ENCODE peak calls at places on chromosomes 11 and 22, in four cellular contexts. One of them, this sample, is unnamed.

GRCh38 chr11:120773501-120774031 is 250.3 kb upstream of the TBCEL start:
- DNase-seq in HepG2: no peak
- DNase-seq in K562: no peak
- DNase-seq in SK-N-SH: no peak
- DNase-seq in this sample: no peak

GRCh38 chr11:6251120-6251733 is 8.4 kb upstream of the CCKBR start:
- DNase-seq in HepG2: peak
- DNase-seq in K562: peak
- DNase-seq in SK-N-SH: peak
- DNase-seq in this sample: peak

GRCh38 chr11:115980747-115981475 is 476.7 kb upstream of the CADM1 start:
- DNase-seq in HepG2: no peak
- DNase-seq in K562: no peak
- DNase-seq in SK-N-SH: no peak
- DNase-seq in this sample: no peak

GRCh38 chr22:29394931-29395581 is 6.7 kb upstream of the AP1B1 start:
- DNase-seq in HepG2: peak
- DNase-seq in K562: peak
- DNase-seq in SK-N-SH: peak
- DNase-seq in this sample: peak

GRCh38 chr11:80727315-80727714 is 1286.5 kb upstream of the TENM4 start:
- DNase-seq in HepG2: peak
- DNase-seq in K562: no peak
- DNase-seq in SK-N-SH: no peak
- DNase-seq in this sample: peak

GRCh38 chr11:64990222-64990918 is 6.4 kb downstream of the BATF2 start:
- DNase-seq in HepG2: no peak
- DNase-seq in K562: no peak
- DNase-seq in SK-N-SH: no peak
- DNase-seq in this sample: no peak

GRCh38 chr11:107252429-107253161 is 205.0 kb downstream of the CWF19L2 start:
- DNase-seq in HepG2: no peak
- DNase-seq in K562: no peak
- DNase-seq in SK-N-SH: no peak
- DNase-seq in this sample: no peak

GRCh38 chr11:75320046-75320618 is 31.3 kb downstream of the ARRB1 start:
- DNase-seq in HepG2: no peak
- DNase-seq in K562: no peak
- DNase-seq in SK-N-SH: no peak
- DNase-seq in this sample: no peak

GRCh38 chr11:4890279-4890678 is 8.6 kb downstream of the OR51T1 start:
- DNase-seq in HepG2: no peak
- DNase-seq in K562: no peak
- DNase-seq in SK-N-SH: no peak
- DNase-seq in this sample: no peak

GRCh38 chr11:95791385-95792033 is 1.2 kb downstream of the CEP57 start:
- DNase-seq in HepG2: no peak
- DNase-seq in K562: no peak
- DNase-seq in SK-N-SH: no peak
- DNase-seq in this sample: no peak

GRCh38 chr22:43860126-43860525 is 2.2 kb downstream of the SULT4A1 start:
- DNase-seq in HepG2: no peak
- DNase-seq in K562: no peak
- DNase-seq in SK-N-SH: no peak
- DNase-seq in this sample: no peak

GRCh38 chr22:43862882-43863202 is 529 bp upstream of the SULT4A1 start:
- DNase-seq in HepG2: no peak
- DNase-seq in K562: no peak
- DNase-seq in SK-N-SH: no peak
- DNase-seq in this sample: no peak

GRCh38 chr22:43860831-43861230 is 1.5 kb downstream of the SULT4A1 start:
- DNase-seq in HepG2: no peak
- DNase-seq in K562: no peak
- DNase-seq in SK-N-SH: no peak
- DNase-seq in this sample: no peak

GRCh38 chr22:43862074-43862881 is at the start of gene SULT4A1:
- DNase-seq in HepG2: no peak
- DNase-seq in K562: peak
- DNase-seq in SK-N-SH: peak
- DNase-seq in this sample: peak

GRCh38 chr22:43861529-43861928 is 784 bp downstream of the SULT4A1 start:
- DNase-seq in HepG2: no peak
- DNase-seq in K562: no peak
- DNase-seq in SK-N-SH: peak
- DNase-seq in this sample: peak
- TF ChIP-seq FOXJ3 in HepG2: no peak
- TF ChIP-seq FOXJ3 in K562: no peak
- TF ChIP-seq FOXJ3 in SK-N-SH: no peak
- TF ChIP-seq FOXJ3 in this sample: no peak

DNA sequence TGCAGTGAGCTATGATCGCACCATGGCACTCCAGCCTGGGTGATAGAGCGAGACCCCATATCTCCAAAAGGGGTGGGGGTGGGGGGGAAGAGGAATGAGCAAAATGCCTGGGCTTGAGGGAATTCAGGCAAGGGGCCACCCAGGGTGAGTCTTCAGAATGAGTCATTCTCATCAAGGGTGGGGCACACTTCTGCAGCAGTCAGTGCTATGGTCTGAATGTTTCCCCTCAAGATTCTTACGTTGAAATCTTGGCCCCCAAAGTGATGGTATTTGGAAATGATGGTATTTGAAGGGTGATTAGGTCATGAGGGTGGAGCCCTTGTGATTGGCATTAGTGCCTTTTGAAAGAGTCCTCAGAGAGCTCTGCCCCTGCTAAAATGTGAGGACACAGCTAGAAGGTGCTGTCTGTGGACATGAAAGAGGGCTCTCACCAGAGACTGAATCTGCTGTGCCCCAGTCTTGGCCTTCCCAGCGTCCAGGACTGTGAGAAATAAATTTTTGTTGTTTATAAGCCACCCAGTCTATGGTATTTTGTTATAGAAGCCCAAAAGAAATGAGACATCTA is 86.4 kb upstream of the THY1 start:
- DNase-seq in HepG2: no peak
- DNase-seq in K562: no peak
- DNase-seq in SK-N-SH: no peak
- DNase-seq in this sample: no peak
- TF ChIP-seq FOXJ3 in HepG2: no peak
- TF ChIP-seq FOXJ3 in K562: no peak
- TF ChIP-seq FOXJ3 in SK-N-SH: no peak
- TF ChIP-seq FOXJ3 in this sample: no peak

GRCh38 chr11:26045082-26045481 is 286.8 kb upstream of the ANO3 start:
- DNase-seq in HepG2: no peak
- DNase-seq in K562: no peak
- DNase-seq in SK-N-SH: no peak
- DNase-seq in this sample: no peak
- TF ChIP-seq FOXJ3 in HepG2: no peak
- TF ChIP-seq FOXJ3 in K562: no peak
- TF ChIP-seq FOXJ3 in SK-N-SH: no peak
- TF ChIP-seq FOXJ3 in this sample: no peak

DNA sequence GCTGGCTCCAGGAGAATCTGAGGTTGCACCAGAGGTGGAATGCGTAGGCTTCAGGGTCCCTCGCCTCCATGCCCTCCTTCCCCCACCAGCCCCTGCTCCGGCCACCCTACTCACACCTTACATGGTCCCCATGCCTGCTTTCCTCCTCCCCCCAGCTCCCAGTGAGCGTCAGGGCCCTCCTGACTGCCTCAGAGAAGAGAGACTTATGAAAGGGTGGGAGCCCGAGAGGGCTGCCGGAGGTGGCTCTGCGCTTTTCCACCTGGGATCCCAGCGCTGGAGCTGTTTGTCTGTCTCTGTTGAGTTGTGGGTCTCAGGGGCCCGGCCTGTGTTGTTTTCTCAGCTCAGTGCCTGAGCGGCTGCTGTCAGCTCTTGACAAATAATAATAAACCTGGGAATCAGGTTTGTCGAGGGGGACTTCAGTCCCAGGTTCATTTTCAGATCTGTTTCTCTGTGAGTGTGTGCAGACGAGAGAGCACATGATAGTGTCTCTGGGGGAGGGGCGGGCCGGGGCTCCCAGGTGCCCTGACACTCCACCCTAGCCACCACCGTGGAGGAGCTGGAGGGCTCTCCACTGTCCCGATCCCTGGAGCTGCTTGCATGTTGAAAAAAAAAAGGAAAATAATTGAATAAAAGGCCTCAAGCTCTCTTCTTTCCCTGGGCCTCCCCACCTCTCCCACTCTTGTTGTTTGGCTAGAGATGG is 153.6 kb downstream of the FEZ1 start:
- DNase-seq in HepG2: no peak
- DNase-seq in K562: no peak
- DNase-seq in SK-N-SH: no peak
- DNase-seq in this sample: no peak
- TF ChIP-seq FOXJ3 in HepG2: no peak
- TF ChIP-seq FOXJ3 in K562: no peak
- TF ChIP-seq FOXJ3 in SK-N-SH: no peak
- TF ChIP-seq FOXJ3 in this sample: no peak